ENCODE peak calls at places on chromosomes 12 and 14, in five cellular contexts. One of them, this sample, is unnamed.

GRCh38 chr14:68780358-68781160 is 12.3 kb downstream of the ZFP36L1 start:
- DNase-seq in ELR: peak
- DNase-seq in NCI-H2081 treated with DMSO at 0.1 percent for 48 hours: no peak
- DNase-seq in LoVo: no peak
- DNase-seq in fibroblast of pulmonary artery: peak
- DNase-seq in this sample: no peak

GRCh38 chr12:52675301-52675701 is 4.9 kb downstream of the KRT1 start:
- DNase-seq in LoVo: no peak
- DNase-seq in NCI-H2081 treated with DMSO at 0.1 percent for 48 hours: no peak
- DNase-seq in fibroblast of pulmonary artery: no peak
- DNase-seq in ELR: no peak
- DNase-seq in this sample: no peak

GRCh38 chr14:68665792-68666195 is 127.1 kb downstream of the ZFP36L1 start:
- DNase-seq in LoVo: no peak
- DNase-seq in fibroblast of pulmonary artery: no peak
- DNase-seq in NCI-H2081 treated with DMSO at 0.1 percent for 48 hours: no peak
- DNase-seq in ELR: no peak
- DNase-seq in this sample: no peak

GRCh38 chr12:104573-105081 is 38.1 kb downstream of the IQSEC3 start:
- DNase-seq in NCI-H2081 treated with DMSO at 0.1 percent for 48 hours: peak
- DNase-seq in ELR: no peak
- DNase-seq in fibroblast of pulmonary artery: no peak
- DNase-seq in LoVo: no peak
- DNase-seq in this sample: peak

GRCh38 chr14:65012353-65012752 is 25.7 kb downstream of the FNTB start:
- DNase-seq in NCI-H2081 treated with DMSO at 0.1 percent for 48 hours: no peak
- DNase-seq in fibroblast of pulmonary artery: no peak
- DNase-seq in LoVo: no peak
- DNase-seq in ELR: no peak
- DNase-seq in this sample: no peak

GRCh38 chr12:112061127-112061526 is 47.5 kb downstream of the NAA25 start:
- DNase-seq in fibroblast of pulmonary artery: no peak
- DNase-seq in LoVo: no peak
- DNase-seq in NCI-H2081 treated with DMSO at 0.1 percent for 48 hours: no peak
- DNase-seq in ELR: no peak
- DNase-seq in this sample: no peak

GRCh38 chr12:27818421-27818918 is 38.4 kb upstream of the MANSC4 start:
- DNase-seq in fibroblast of pulmonary artery: no peak
- DNase-seq in LoVo: no peak
- DNase-seq in NCI-H2081 treated with DMSO at 0.1 percent for 48 hours: no peak
- DNase-seq in ELR: peak
- DNase-seq in this sample: no peak

GRCh38 chr12:93050026-93050747 is 121.1 kb upstream of the EEA1 start:
- DNase-seq in ELR: peak
- DNase-seq in LoVo: peak
- DNase-seq in fibroblast of pulmonary artery: peak
- DNase-seq in NCI-H2081 treated with DMSO at 0.1 percent for 48 hours: no peak
- DNase-seq in this sample: no peak

GRCh38 chr14:24064091-24064795 is 7.1 kb upstream of the CPNE6 start:
- DNase-seq in fibroblast of pulmonary artery: no peak
- DNase-seq in NCI-H2081 treated with DMSO at 0.1 percent for 48 hours: no peak
- DNase-seq in ELR: no peak
- DNase-seq in LoVo: no peak
- DNase-seq in this sample: no peak

GRCh38 chr12:214005-214736 is at the start of gene SLC6A12:
- DNase-seq in fibroblast of pulmonary artery: no peak
- DNase-seq in ELR: peak
- DNase-seq in NCI-H2081 treated with DMSO at 0.1 percent for 48 hours: no peak
- DNase-seq in LoVo: no peak
- DNase-seq in this sample: no peak

GRCh38 chr12:65565601-65566560 is 258.4 kb upstream of the HMGA2 start:
- DNase-seq in LoVo: no peak
- DNase-seq in fibroblast of pulmonary artery: peak
- DNase-seq in ELR: peak
- DNase-seq in NCI-H2081 treated with DMSO at 0.1 percent for 48 hours: no peak
- DNase-seq in this sample: no peak

GRCh38 chr14:36515896-36516718 is 3.9 kb downstream of the NKX2-1 start:
- DNase-seq in NCI-H2081 treated with DMSO at 0.1 percent for 48 hours: no peak
- DNase-seq in LoVo: no peak
- DNase-seq in ELR: no peak
- DNase-seq in fibroblast of pulmonary artery: no peak
- DNase-seq in this sample: no peak

GRCh38 chr12:67410246-67410645 is 141.1 kb downstream of the CAND1 start:
- DNase-seq in ELR: no peak
- DNase-seq in NCI-H2081 treated with DMSO at 0.1 percent for 48 hours: no peak
- DNase-seq in LoVo: no peak
- DNase-seq in fibroblast of pulmonary artery: no peak
- DNase-seq in this sample: no peak

GRCh38 chr14:25237845-25238244 is 187.9 kb upstream of the STXBP6 start:
- DNase-seq in NCI-H2081 treated with DMSO at 0.1 percent for 48 hours: no peak
- DNase-seq in LoVo: no peak
- DNase-seq in ELR: peak
- DNase-seq in fibroblast of pulmonary artery: peak
- DNase-seq in this sample: no peak

GRCh38 chr14:31877333-31877798 is 199.7 kb upstream of the ARHGAP5 start:
- DNase-seq in ELR: no peak
- DNase-seq in NCI-H2081 treated with DMSO at 0.1 percent for 48 hours: no peak
- DNase-seq in fibroblast of pulmonary artery: peak
- DNase-seq in LoVo: no peak
- DNase-seq in this sample: no peak

GRCh38 chr12:51281202-51281924 is 11.1 kb upstream of the SMAGP start:
- DNase-seq in ELR: peak
- DNase-seq in NCI-H2081 treated with DMSO at 0.1 percent for 48 hours: no peak
- DNase-seq in fibroblast of pulmonary artery: peak
- DNase-seq in LoVo: peak
- DNase-seq in this sample: no peak

GRCh38 chr14:69554500-69554899 is 20.2 kb downstream of the CCDC177 start:
- DNase-seq in fibroblast of pulmonary artery: no peak
- DNase-seq in LoVo: no peak
- DNase-seq in NCI-H2081 treated with DMSO at 0.1 percent for 48 hours: no peak
- DNase-seq in ELR: no peak
- DNase-seq in this sample: no peak

GRCh38 chr12:128829870-128830504 is 6.2 kb upstream of the SLC15A4 start:
- DNase-seq in ELR: no peak
- DNase-seq in fibroblast of pulmonary artery: no peak
- DNase-seq in LoVo: no peak
- DNase-seq in NCI-H2081 treated with DMSO at 0.1 percent for 48 hours: no peak
- DNase-seq in this sample: no peak

GRCh38 chr12:56271031-56271430 is 4.3 kb downstream of the COQ10A start:
- DNase-seq in fibroblast of pulmonary artery: peak
- DNase-seq in ELR: peak
- DNase-seq in NCI-H2081 treated with DMSO at 0.1 percent for 48 hours: no peak
- DNase-seq in LoVo: no peak
- DNase-seq in this sample: no peak

GRCh38 chr12:124686885-124687694 is 119.7 kb upstream of the NCOR2 start:
- DNase-seq in ELR: no peak
- DNase-seq in LoVo: no peak
- DNase-seq in fibroblast of pulmonary artery: no peak
- DNase-seq in NCI-H2081 treated with DMSO at 0.1 percent for 48 hours: no peak
- DNase-seq in this sample: no peak

GRCh38 chr14:102768223-102769048 is 8.8 kb upstream of the TRAF3 start:
- DNase-seq in NCI-H2081 treated with DMSO at 0.1 percent for 48 hours: no peak
- DNase-seq in fibroblast of pulmonary artery: no peak
- DNase-seq in ELR: no peak
- DNase-seq in LoVo: no peak
- DNase-seq in this sample: no peak

GRCh38 chr14:24329736-24330135 is 5.1 kb downstream of the ADCY4 start:
- DNase-seq in fibroblast of pulmonary artery: no peak
- DNase-seq in LoVo: no peak
- DNase-seq in ELR: no peak
- DNase-seq in NCI-H2081 treated with DMSO at 0.1 percent for 48 hours: no peak
- DNase-seq in this sample: no peak

GRCh38 chr12:100919116-100919515 is 124.5 kb downstream of the ANO4 start:
- DNase-seq in LoVo: no peak
- DNase-seq in NCI-H2081 treated with DMSO at 0.1 percent for 48 hours: no peak
- DNase-seq in fibroblast of pulmonary artery: no peak
- DNase-seq in ELR: peak
- DNase-seq in this sample: no peak

GRCh38 chr12:106919910-106920544 is 35.7 kb upstream of the TMEM263 start:
- DNase-seq in fibroblast of pulmonary artery: peak
- DNase-seq in ELR: peak
- DNase-seq in NCI-H2081 treated with DMSO at 0.1 percent for 48 hours: peak
- DNase-seq in LoVo: peak
- DNase-seq in this sample: no peak

GRCh38 chr14:94113490-94113889 is 3.0 kb downstream of the IFI27 start:
- DNase-seq in ELR: no peak
- DNase-seq in NCI-H2081 treated with DMSO at 0.1 percent for 48 hours: no peak
- DNase-seq in LoVo: no peak
- DNase-seq in fibroblast of pulmonary artery: peak
- DNase-seq in this sample: no peak

GRCh38 chr12:3622732-3623690 is 129.9 kb downstream of the CRACR2A start:
- DNase-seq in LoVo: no peak
- DNase-seq in ELR: no peak
- DNase-seq in fibroblast of pulmonary artery: no peak
- DNase-seq in NCI-H2081 treated with DMSO at 0.1 percent for 48 hours: no peak
- DNase-seq in this sample: no peak

GRCh38 chr14:99717682-99718013 is 33.5 kb downstream of the CYP46A1 start:
- DNase-seq in fibroblast of pulmonary artery: no peak
- DNase-seq in ELR: no peak
- DNase-seq in NCI-H2081 treated with DMSO at 0.1 percent for 48 hours: no peak
- DNase-seq in LoVo: no peak
- DNase-seq in this sample: no peak

GRCh38 chr14:64755661-64756265 is 51.5 kb downstream of the PLEKHG3 start:
- DNase-seq in fibroblast of pulmonary artery: peak
- DNase-seq in ELR: peak
- DNase-seq in LoVo: peak
- DNase-seq in NCI-H2081 treated with DMSO at 0.1 percent for 48 hours: no peak
- DNase-seq in this sample: no peak

GRCh38 chr14:53963491-53964227 is 7.0 kb upstream of the BMP4 start:
- DNase-seq in ELR: peak
- DNase-seq in LoVo: no peak
- DNase-seq in NCI-H2081 treated with DMSO at 0.1 percent for 48 hours: no peak
- DNase-seq in fibroblast of pulmonary artery: peak
- DNase-seq in this sample: no peak

GRCh38 chr14:90405101-90405500 is 8.3 kb downstream of the CALM1 start:
- DNase-seq in fibroblast of pulmonary artery: no peak
- DNase-seq in LoVo: no peak
- DNase-seq in ELR: no peak
- DNase-seq in NCI-H2081 treated with DMSO at 0.1 percent for 48 hours: no peak
- DNase-seq in this sample: no peak

GRCh38 chr14:101109981-101110728 is 206.6 kb upstream of the RTL1 start:
- DNase-seq in NCI-H2081 treated with DMSO at 0.1 percent for 48 hours: peak
- DNase-seq in LoVo: no peak
- DNase-seq in ELR: no peak
- DNase-seq in fibroblast of pulmonary artery: no peak
- DNase-seq in this sample: peak

GRCh38 chr14:100535287-100536131 is 51.7 kb downstream of the BEGAIN start:
- DNase-seq in ELR: no peak
- DNase-seq in NCI-H2081 treated with DMSO at 0.1 percent for 48 hours: no peak
- DNase-seq in fibroblast of pulmonary artery: no peak
- DNase-seq in LoVo: no peak
- DNase-seq in this sample: no peak

GRCh38 chr14:69612014-69612758 is 790 bp downstream of the SUSD6 start:
- DNase-seq in NCI-H2081 treated with DMSO at 0.1 percent for 48 hours: no peak
- DNase-seq in LoVo: peak
- DNase-seq in ELR: peak
- DNase-seq in fibroblast of pulmonary artery: no peak
- DNase-seq in this sample: no peak

GRCh38 chr12:4962539-4963486 is 53.1 kb downstream of the KCNA1 start:
- DNase-seq in fibroblast of pulmonary artery: no peak
- DNase-seq in NCI-H2081 treated with DMSO at 0.1 percent for 48 hours: peak
- DNase-seq in LoVo: no peak
- DNase-seq in ELR: peak
- DNase-seq in this sample: no peak

GRCh38 chr14:86739761-86740160 is 1209.8 kb downstream of the FLRT2 start:
- DNase-seq in ELR: no peak
- DNase-seq in NCI-H2081 treated with DMSO at 0.1 percent for 48 hours: no peak
- DNase-seq in fibroblast of pulmonary artery: no peak
- DNase-seq in LoVo: no peak
- DNase-seq in this sample: no peak

GRCh38 chr14:104665663-104666522 is 23.5 kb upstream of the INF2 start:
- DNase-seq in LoVo: peak
- DNase-seq in NCI-H2081 treated with DMSO at 0.1 percent for 48 hours: no peak
- DNase-seq in fibroblast of pulmonary artery: no peak
- DNase-seq in ELR: no peak
- DNase-seq in this sample: no peak

GRCh38 chr14:61675291-61675690 is 20.0 kb upstream of the HIF1A start:
- DNase-seq in LoVo: no peak
- DNase-seq in NCI-H2081 treated with DMSO at 0.1 percent for 48 hours: no peak
- DNase-seq in fibroblast of pulmonary artery: no peak
- DNase-seq in ELR: no peak
- DNase-seq in this sample: no peak

GRCh38 chr14:96270565-96271420 is 14.8 kb downstream of the BDKRB1 start:
- DNase-seq in NCI-H2081 treated with DMSO at 0.1 percent for 48 hours: no peak
- DNase-seq in fibroblast of pulmonary artery: peak
- DNase-seq in LoVo: no peak
- DNase-seq in ELR: no peak
- DNase-seq in this sample: no peak